ENCODE peak calls at places on chromosomes 11 and 22, in four cellular contexts. One of them, this sample, is unnamed.

GRCh38 chr11:57778318-57779037 is 16.9 kb downstream of the CTNND1 start:
- DNase-seq in OCI-LY7: no peak
- DNase-seq in PC-3: peak; percentile 99
- DNase-seq in SJSA1: peak; percentile 98
- DNase-seq in this sample: peak; percentile 87

GRCh38 chr22:39634530-39635399 is 64.2 kb downstream of the CACNA1I start:
- DNase-seq in OCI-LY7: no peak
- DNase-seq in PC-3: peak; percentile 94
- DNase-seq in SJSA1: peak; percentile 91
- DNase-seq in this sample: peak; percentile 86

GRCh38 chr11:132883241-132883640 is 649.1 kb downstream of the OPCML start:
- DNase-seq in OCI-LY7: no peak
- DNase-seq in PC-3: no peak
- DNase-seq in SJSA1: no peak
- DNase-seq in this sample: no peak

GRCh38 chr11:12212821-12213185 is 102.4 kb downstream of the MICAL2 start:
- DNase-seq in OCI-LY7: no peak
- DNase-seq in PC-3: no peak
- DNase-seq in SJSA1: no peak
- DNase-seq in this sample: no peak

GRCh38 chr11:134741453-134742227 is 329.6 kb upstream of the B3GAT1 start:
- DNase-seq in OCI-LY7: no peak
- DNase-seq in PC-3: no peak
- DNase-seq in SJSA1: peak; percentile 59
- DNase-seq in this sample: no peak

GRCh38 chr22:48808038-48808960 is 1019.4 kb downstream of the BRD1 start:
- DNase-seq in OCI-LY7: no peak
- DNase-seq in PC-3: no peak
- DNase-seq in SJSA1: no peak
- DNase-seq in this sample: no peak

GRCh38 chr11:23680488-23681230 is 816.2 kb upstream of the LUZP2 start:
- DNase-seq in OCI-LY7: no peak
- DNase-seq in PC-3: no peak
- DNase-seq in SJSA1: no peak
- DNase-seq in this sample: no peak

GRCh38 chr22:41367680-41368542 is 13.8 kb upstream of the TEF start:
- DNase-seq in OCI-LY7: no peak
- DNase-seq in PC-3: no peak
- DNase-seq in SJSA1: no peak
- DNase-seq in this sample: no peak

GRCh38 chr11:16365456-16366355 is 9.4 kb upstream of the SOX6 start:
- DNase-seq in OCI-LY7: no peak
- DNase-seq in PC-3: no peak
- DNase-seq in SJSA1: no peak
- DNase-seq in this sample: no peak

GRCh38 chr11:45885274-45885920 is at the start of gene MAPK8IP1:
- DNase-seq in OCI-LY7: peak; percentile 59
- DNase-seq in PC-3: peak; percentile 41
- DNase-seq in SJSA1: peak; percentile 70
- DNase-seq in this sample: peak; percentile 7

GRCh38 chr22:20254975-20255946 is 12.9 kb downstream of the RTN4R start:
- DNase-seq in OCI-LY7: no peak
- DNase-seq in PC-3: no peak
- DNase-seq in SJSA1: no peak
- DNase-seq in this sample: no peak

GRCh38 chr11:6681949-6682348 is 1.2 kb downstream of the MRPL17 start:
- DNase-seq in OCI-LY7: peak; percentile 24
- DNase-seq in PC-3: peak; percentile 8
- DNase-seq in SJSA1: no peak
- DNase-seq in this sample: no peak

GRCh38 chr11:77559686-77560425 is 29.9 kb upstream of the AQP11 start:
- DNase-seq in OCI-LY7: no peak
- DNase-seq in PC-3: peak; percentile 86
- DNase-seq in SJSA1: no peak
- DNase-seq in this sample: peak; percentile 86

GRCh38 chr11:4102711-4103110 is 8.1 kb downstream of the RRM1 start:
- DNase-seq in OCI-LY7: no peak
- DNase-seq in PC-3: no peak
- DNase-seq in SJSA1: no peak
- DNase-seq in this sample: no peak

GRCh38 chr11:43505171-43505570 is 146.5 kb downstream of the TTC17 start:
- DNase-seq in OCI-LY7: no peak
- DNase-seq in PC-3: no peak
- DNase-seq in SJSA1: peak; percentile 33
- DNase-seq in this sample: no peak

GRCh38 chr11:122746050-122746478 is 90.5 kb downstream of the UBASH3B start:
- DNase-seq in OCI-LY7: peak; percentile 47
- DNase-seq in PC-3: no peak
- DNase-seq in SJSA1: no peak
- DNase-seq in this sample: no peak

GRCh38 chr22:24418786-24419479 is 8.5 kb upstream of the ADORA2A start:
- DNase-seq in OCI-LY7: no peak
- DNase-seq in PC-3: no peak
- DNase-seq in SJSA1: no peak
- DNase-seq in this sample: no peak

GRCh38 chr11:107591098-107591445 is at the start of gene ELMOD1:
- DNase-seq in OCI-LY7: no peak
- DNase-seq in PC-3: peak; percentile 45
- DNase-seq in SJSA1: peak; percentile 41
- DNase-seq in this sample: no peak

GRCh38 chr11:30062103-30062502 is 45.3 kb upstream of the KCNA4 start:
- DNase-seq in OCI-LY7: no peak
- DNase-seq in PC-3: no peak
- DNase-seq in SJSA1: no peak
- DNase-seq in this sample: no peak

GRCh38 chr22:20153945-20154344 is 3.1 kb upstream of the CCDC188 start:
- DNase-seq in OCI-LY7: no peak
- DNase-seq in PC-3: no peak
- DNase-seq in SJSA1: no peak
- DNase-seq in this sample: no peak

GRCh38 chr11:7115775-7116174 is 27.0 kb downstream of the RBMXL2 start:
- DNase-seq in OCI-LY7: no peak
- DNase-seq in PC-3: no peak
- DNase-seq in SJSA1: no peak
- DNase-seq in this sample: peak; percentile 34

GRCh38 chr11:13260196-13260962 is 17.2 kb upstream of the BMAL1 start:
- DNase-seq in OCI-LY7: no peak
- DNase-seq in PC-3: peak; percentile 43
- DNase-seq in SJSA1: peak; percentile 43
- DNase-seq in this sample: peak; percentile 94

GRCh38 chr11:17544181-17544622 is at the start of gene USH1C:
- DNase-seq in OCI-LY7: no peak
- DNase-seq in PC-3: no peak
- DNase-seq in SJSA1: no peak
- DNase-seq in this sample: no peak

GRCh38 chr11:8098879-8099278 is 17.9 kb downstream of the TUB start:
- DNase-seq in OCI-LY7: no peak
- DNase-seq in PC-3: no peak
- DNase-seq in SJSA1: no peak
- DNase-seq in this sample: peak; percentile 44

GRCh38 chr22:29032584-29032983 is 29.0 kb downstream of the C22orf31 start:
- DNase-seq in OCI-LY7: no peak
- DNase-seq in PC-3: peak; percentile 28
- DNase-seq in SJSA1: no peak
- DNase-seq in this sample: no peak

GRCh38 chr22:34808618-34809017 is 257.3 kb upstream of the ISX start:
- DNase-seq in OCI-LY7: no peak
- DNase-seq in PC-3: no peak
- DNase-seq in SJSA1: no peak
- DNase-seq in this sample: no peak

GRCh38 chr11:128779036-128779435 is 85.2 kb downstream of the FLI1 start:
- DNase-seq in OCI-LY7: no peak
- DNase-seq in PC-3: no peak
- DNase-seq in SJSA1: no peak
- DNase-seq in this sample: no peak

GRCh38 chr11:82810738-82811137 is 77.1 kb upstream of the FAM181B start:
- DNase-seq in OCI-LY7: no peak
- DNase-seq in PC-3: no peak
- DNase-seq in SJSA1: no peak
- DNase-seq in this sample: no peak

GRCh38 chr22:29073618-29074275 is 912 bp downstream of the KREMEN1 start:
- DNase-seq in OCI-LY7: no peak
- DNase-seq in PC-3: no peak
- DNase-seq in SJSA1: no peak
- DNase-seq in this sample: peak; percentile 38

GRCh38 chr11:121467965-121468364 is 15.2 kb upstream of the SORL1-AS1 start:
- DNase-seq in OCI-LY7: no peak
- DNase-seq in PC-3: no peak
- DNase-seq in SJSA1: no peak
- DNase-seq in this sample: no peak

GRCh38 chr11:17026487-17027082 is 12.4 kb upstream of the PLEKHA7 start:
- DNase-seq in OCI-LY7: no peak
- DNase-seq in PC-3: no peak
- DNase-seq in SJSA1: peak; percentile 33
- DNase-seq in this sample: no peak

GRCh38 chr11:64853709-64854108 is 9.3 kb upstream of the CDC42BPG start:
- DNase-seq in OCI-LY7: no peak
- DNase-seq in PC-3: no peak
- DNase-seq in SJSA1: no peak
- DNase-seq in this sample: no peak

GRCh38 chr11:64855596-64856304 is 11.3 kb upstream of the CDC42BPG start:
- DNase-seq in OCI-LY7: no peak
- DNase-seq in PC-3: no peak
- DNase-seq in SJSA1: no peak
- DNase-seq in this sample: no peak

GRCh38 chr11:64856382-64857227 is 12.2 kb upstream of the CDC42BPG start:
- DNase-seq in OCI-LY7: no peak
- DNase-seq in PC-3: peak; percentile 99
- DNase-seq in SJSA1: peak; percentile 96
- DNase-seq in this sample: peak; percentile 77

GRCh38 chr11:64854157-64854533 is 9.7 kb upstream of the CDC42BPG start:
- DNase-seq in OCI-LY7: no peak
- DNase-seq in PC-3: no peak
- DNase-seq in SJSA1: no peak
- DNase-seq in this sample: no peak

DNA sequence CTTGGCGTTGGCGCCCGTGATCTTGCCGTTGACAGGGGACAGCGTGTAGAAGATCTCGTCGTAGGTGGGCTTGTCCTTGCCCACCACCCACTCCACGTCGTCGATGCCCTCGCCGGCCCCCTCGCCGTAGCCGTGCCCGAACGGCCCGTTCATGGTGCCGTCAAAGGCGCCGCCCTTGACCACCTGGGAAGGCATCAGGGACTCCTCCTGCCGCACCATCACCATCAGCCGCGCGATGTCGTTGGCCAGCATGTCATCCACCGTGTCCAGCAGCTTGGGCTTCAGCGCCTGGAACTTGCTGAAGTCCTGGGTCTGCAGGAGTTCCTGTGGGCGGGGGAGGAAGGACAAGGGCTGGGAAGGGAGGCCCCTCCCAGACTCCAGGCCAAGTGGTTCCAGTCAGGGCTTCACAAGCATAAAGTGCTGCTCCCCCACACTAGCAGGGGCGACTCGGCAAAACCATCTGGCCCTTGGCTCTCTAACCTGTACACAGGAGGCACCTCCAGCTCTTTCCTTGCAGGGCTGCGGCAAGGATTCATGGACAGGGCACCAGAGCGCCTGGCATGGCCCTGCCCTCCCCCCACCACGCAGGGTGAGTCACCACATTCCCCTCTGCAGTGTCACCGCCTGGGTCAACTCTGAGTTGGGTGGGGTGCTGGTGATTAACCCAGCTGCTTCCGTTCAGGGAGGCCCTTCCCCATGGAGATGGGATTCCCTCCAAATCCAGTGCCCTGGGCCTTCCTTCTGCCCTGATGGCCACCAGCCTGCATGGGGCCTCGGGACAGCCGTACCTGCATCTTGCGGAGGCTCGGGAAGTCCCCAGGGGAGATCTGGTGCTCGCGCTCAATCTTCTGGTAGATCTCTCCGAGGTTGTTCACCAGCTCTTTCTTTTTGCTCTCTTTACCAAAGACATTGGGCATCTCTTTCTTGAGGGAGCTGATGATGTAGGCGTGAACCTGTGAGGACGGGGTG is 10.4 kb upstream of the CDC42BPG start:
- DNase-seq in OCI-LY7: no peak
- DNase-seq in PC-3: peak; percentile 100
- DNase-seq in SJSA1: peak; percentile 100
- DNase-seq in this sample: peak; percentile 80
- H3K4me1 ChIP-seq in OCI-LY7: peaks cover 90% of the 10 kb centered on the region
- H3K4me1 ChIP-seq in PC-3: peaks cover 56% of the 10 kb centered on the region
- H3K4me1 ChIP-seq in SJSA1: peaks cover 74% of the 10 kb centered on the region
- H3K4me1 ChIP-seq in this sample: peaks cover 28% of the 10 kb centered on the region

GRCh38 chr22:42925598-42925997 is 68.5 kb upstream of the ARFGAP3 start:
- DNase-seq in OCI-LY7: no peak
- DNase-seq in PC-3: no peak
- DNase-seq in SJSA1: no peak
- DNase-seq in this sample: no peak
- H3K4me1 ChIP-seq in OCI-LY7: no peaks in the 10 kb centered on the region
- H3K4me1 ChIP-seq in PC-3: peaks cover 30% of the 10 kb centered on the region
- H3K4me1 ChIP-seq in SJSA1: peaks cover 30% of the 10 kb centered on the region
- H3K4me1 ChIP-seq in this sample: peaks cover 7% of the 10 kb centered on the region

GRCh38 chr11:1756791-1757771 is 6.6 kb downstream of the CTSD start:
- DNase-seq in OCI-LY7: no peak
- DNase-seq in PC-3: no peak
- DNase-seq in SJSA1: no peak
- DNase-seq in this sample: no peak

GRCh38 chr11:1754376-1755150 is 4.2 kb upstream of the IFITM10 start:
- DNase-seq in OCI-LY7: no peak
- DNase-seq in PC-3: no peak
- DNase-seq in SJSA1: no peak
- DNase-seq in this sample: no peak

GRCh38 chr11:1753426-1754305 is 3.3 kb upstream of the IFITM10 start:
- DNase-seq in OCI-LY7: no peak
- DNase-seq in PC-3: no peak
- DNase-seq in SJSA1: no peak
- DNase-seq in this sample: no peak

GRCh38 chr11:1756024-1756561 is 5.7 kb upstream of the IFITM10 start:
- DNase-seq in OCI-LY7: no peak
- DNase-seq in PC-3: no peak
- DNase-seq in SJSA1: no peak
- DNase-seq in this sample: no peak

GRCh38 chr11:1755344-1756023 is 5.1 kb upstream of the IFITM10 start:
- DNase-seq in OCI-LY7: no peak
- DNase-seq in PC-3: no peak
- DNase-seq in SJSA1: no peak
- DNase-seq in this sample: no peak
- H3K4me1 ChIP-seq in OCI-LY7: no peaks in the 10 kb centered on the region
- H3K4me1 ChIP-seq in PC-3: peaks cover 3% of the 10 kb centered on the region
- H3K4me1 ChIP-seq in SJSA1: peaks cover 20% of the 10 kb centered on the region
- H3K4me1 ChIP-seq in this sample: no peaks in the 10 kb centered on the region

DNA sequence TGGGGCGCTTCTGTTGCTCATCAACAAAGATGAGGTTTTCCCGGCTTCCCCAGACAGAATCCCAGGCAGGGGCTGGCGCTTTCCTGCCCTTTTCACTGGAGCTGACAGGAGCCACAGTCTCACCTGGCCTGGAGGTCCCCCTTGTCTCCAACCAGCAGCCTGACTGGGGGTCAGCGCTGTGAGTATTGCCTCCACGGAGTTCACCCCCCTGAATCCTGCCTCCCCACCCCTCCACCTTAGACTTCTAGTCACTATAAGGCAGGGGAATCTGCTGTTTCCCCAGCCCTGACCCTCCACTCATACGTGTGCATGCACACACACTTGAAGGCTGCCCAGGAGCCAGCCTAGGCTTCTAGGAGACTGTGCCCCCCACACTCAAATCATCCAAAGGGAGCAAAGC is 58.8 kb upstream of the LYVE1 start:
- DNase-seq in OCI-LY7: no peak
- DNase-seq in PC-3: no peak
- DNase-seq in SJSA1: no peak
- DNase-seq in this sample: no peak
- H3K4me1 ChIP-seq in OCI-LY7: peaks cover 7% of the 10 kb centered on the region
- H3K4me1 ChIP-seq in PC-3: peaks cover 9% of the 10 kb centered on the region
- H3K4me1 ChIP-seq in SJSA1: peaks cover 7% of the 10 kb centered on the region
- H3K4me1 ChIP-seq in this sample: no peaks in the 10 kb centered on the region

This sample was measured in foreskin keratinocyte.